ENCODE peak calls at places on chromosomes 7 and 10, in four cellular contexts. V, A, E and Q are unnamed samples.
A peak's percentile ranks its signal among the peaks of the same experiment; 100 is the strongest.

GRCh38 chr7:1986366-1987083 is 246.2 kb downstream of the MAD1L1 start:
- DNase-seq in V (no peak), A (no peak), E (no peak), Q (no peak)

GRCh38 chr10:24947304-24948097 is 4.9 kb downstream of the PRTFDC1 start:
- DNase-seq in V (peak; percentile 67), A (no peak), E (no peak), Q (no peak)

GRCh38 chr10:3622845-3623621 is 162.0 kb downstream of the KLF6 start:
- DNase-seq in V (no peak), A (no peak), E (no peak), Q (no peak)

GRCh38 chr10:86960003-86960862 is 1.8 kb downstream of the SNCG start:
- DNase-seq in V (peak; percentile 71), A (peak; percentile 80), E (peak; percentile 57), Q (no peak)

GRCh38 chr10:70052462-70053211 is at the start of gene MACROH2A2:
- DNase-seq in V (peak; percentile 85), A (peak; percentile 16), E (peak; percentile 73), Q (peak; percentile 80)

GRCh38 chr7:157422279-157422678 is 85.5 kb downstream of the DNAJB6 start:
- DNase-seq in V (no peak), A (no peak), E (no peak), Q (no peak)

GRCh38 chr7:80039255-80039884 is 95.3 kb upstream of the GNAI1 start:
- DNase-seq in V (no peak), A (no peak), E (no peak), Q (no peak)

GRCh38 chr10:43231523-43232078 is 35.3 kb downstream of the RASGEF1A start:
- DNase-seq in V (no peak), A (no peak), E (no peak), Q (peak; percentile 20)

GRCh38 chr10:3095373-3096139 is 28.2 kb downstream of the PFKP start:
- DNase-seq in V (peak; percentile 91), A (no peak), E (peak; percentile 55), Q (no peak)

GRCh38 chr10:11527700-11528255 is 83.7 kb downstream of the USP6NL start:
- DNase-seq in V (no peak), A (no peak), E (no peak), Q (no peak)

GRCh38 chr10:89022734-89023133 is 32.1 kb downstream of the FAS start:
- DNase-seq in V (no peak), A (peak; percentile 1), E (no peak), Q (no peak)

GRCh38 chr10:82969405-82969804 is 1094.4 kb downstream of the NRG3 start:
- DNase-seq in V (no peak), A (peak; percentile 4), E (no peak), Q (no peak)

GRCh38 chr10:70145166-70145665 is 1.3 kb downstream of the TYSND1 start:
- DNase-seq in V (peak; percentile 38), A (no peak), E (no peak), Q (no peak)

GRCh38 chr7:22154130-22154529 is 202.8 kb downstream of the RAPGEF5 start:
- DNase-seq in V (no peak), A (no peak), E (no peak), Q (no peak)

GRCh38 chr10:52316005-52316404 is 1.9 kb downstream of the DKK1 start:
- DNase-seq in V (peak; percentile 65), A (no peak), E (no peak), Q (no peak)

GRCh38 chr10:81874878-81875679 is at the start of gene NRG3:
- DNase-seq in V (no peak), A (peak; percentile 41), E (peak; percentile 80), Q (no peak)

GRCh38 chr7:101077303-101078086 is 7.8 kb upstream of the TRIM56 start:
- DNase-seq in V (peak; percentile 90), A (peak; percentile 85), E (peak; percentile 89), Q (peak; percentile 64)

GRCh38 chr10:5531558-5532230 is 6.9 kb downstream of the CALML3 start:
- DNase-seq in V (no peak), A (no peak), E (no peak), Q (peak; percentile 2)

GRCh38 chr7:112880786-112881418 is 90.7 kb upstream of the TMEM168 start:
- DNase-seq in V (no peak), A (no peak), E (no peak), Q (no peak)

GRCh38 chr10:124492266-124492665 is 30.6 kb downstream of the LHPP start:
- DNase-seq in V (no peak), A (no peak), E (no peak), Q (no peak)

GRCh38 chr7:43680736-43681135 is 48.6 kb downstream of the COA1 start:
- DNase-seq in V (no peak), A (no peak), E (no peak), Q (no peak)

GRCh38 chr7:29565186-29565540 is 1.5 kb downstream of the PRR15 start:
- DNase-seq in V (no peak), A (no peak), E (no peak), Q (no peak)

GRCh38 chr7:92034116-92034515 is 93.5 kb downstream of the AKAP9 start:
- DNase-seq in V (no peak), A (no peak), E (no peak), Q (no peak)

GRCh38 chr10:44968887-44969400 is 9.3 kb downstream of the RASSF4 start:
- DNase-seq in V (no peak), A (no peak), E (no peak), Q (no peak)

GRCh38 chr10:77289790-77290189 is 347.8 kb downstream of the KCNMA1 start:
- DNase-seq in V (no peak), A (no peak), E (no peak), Q (no peak)

GRCh38 chr7:96004598-96004997 is 232.2 kb downstream of the DYNC1I1 start:
- DNase-seq in V (no peak), A (no peak), E (no peak), Q (no peak)

GRCh38 chr10:132173185-132173584 is 13.6 kb upstream of the DPYSL4 start:
- DNase-seq in V (no peak), A (no peak), E (no peak), Q (no peak)

GRCh38 chr10:131478398-131478989 is 167.0 kb upstream of the TCERG1L start:
- DNase-seq in V (no peak), A (no peak), E (no peak), Q (no peak)

DNA sequence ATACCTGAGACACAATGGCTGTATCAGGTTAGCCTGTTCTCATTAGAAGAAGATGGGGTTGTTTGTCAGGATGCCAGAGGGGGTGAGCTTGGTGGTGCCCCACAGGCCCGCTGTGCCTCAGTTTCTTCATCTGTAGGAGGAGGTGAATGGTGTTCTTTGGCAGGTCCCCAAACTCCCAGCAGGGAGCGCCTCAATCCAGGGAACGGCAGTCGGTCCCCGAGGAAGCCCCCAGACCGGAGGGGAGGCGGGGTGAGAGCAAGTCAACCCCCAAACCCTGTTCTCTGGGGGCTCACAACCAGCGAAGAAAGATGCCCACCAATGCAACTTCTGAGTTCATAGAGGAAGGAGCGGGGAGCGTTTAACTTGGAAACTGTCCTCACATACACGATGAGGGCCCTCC is 16.0 kb downstream of the C10orf105 start:
- DNase-seq in V (no peak), A (no peak), E (no peak), Q (no peak)
- TF ChIP-seq CTCF in V (no peak), A (no peak), E (no peak), Q (no peak)

GRCh38 chr7:72435913-72436480 is 23.9 kb upstream of the CALN1 start:
- DNase-seq in V (no peak), A (no peak), E (no peak), Q (no peak)

GRCh38 chr7:72437610-72438009 is 25.5 kb upstream of the CALN1 start:
- DNase-seq in V (no peak), A (no peak), E (no peak), Q (no peak)

GRCh38 chr7:72438491-72438890 is 26.4 kb upstream of the CALN1 start:
- DNase-seq in V (no peak), A (no peak), E (no peak), Q (no peak)

GRCh38 chr7:72437061-72437460 is 24.9 kb upstream of the CALN1 start:
- DNase-seq in V (no peak), A (no peak), E (no peak), Q (no peak)

DNA sequence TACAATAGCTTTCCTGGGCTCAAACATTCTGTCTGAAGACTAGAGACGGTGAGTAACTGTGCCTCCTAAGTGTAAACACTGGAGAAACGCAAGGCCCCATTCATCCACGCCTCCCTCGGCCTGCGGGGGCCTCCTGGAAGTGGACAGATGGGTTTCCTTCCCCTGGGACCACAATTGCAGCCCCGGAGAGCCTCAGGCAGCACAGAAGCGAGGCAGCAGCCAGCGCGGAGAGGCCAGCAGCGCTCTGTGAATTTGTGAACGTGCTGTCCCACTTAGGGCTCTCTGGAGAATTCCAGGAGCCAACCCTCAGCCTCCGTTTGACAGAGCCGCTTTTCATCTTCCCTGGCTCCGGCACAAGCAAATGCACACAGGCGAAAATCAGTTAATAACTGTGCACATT is 23.2 kb upstream of the CALN1 start:
- DNase-seq in V (no peak), A (no peak), E (no peak), Q (no peak)
- TF ChIP-seq CTCF in V (no peak), A (no peak), E (no peak), Q (no peak)

GRCh38 chr10:103778358-103779139 is 76.8 kb downstream of the SH3PXD2A start:
- DNase-seq in V (no peak), A (no peak), E (no peak), Q (no peak)

GRCh38 chr10:103780242-103781149 is 74.9 kb downstream of the SH3PXD2A start:
- DNase-seq in V (no peak), A (no peak), E (no peak), Q (no peak)

GRCh38 chr10:103783686-103784085 is 71.7 kb downstream of the SH3PXD2A start:
- DNase-seq in V (no peak), A (no peak), E (no peak), Q (no peak)

GRCh38 chr10:103784089-103784488 is 71.3 kb downstream of the SH3PXD2A start:
- DNase-seq in V (no peak), A (no peak), E (no peak), Q (no peak)

DNA sequence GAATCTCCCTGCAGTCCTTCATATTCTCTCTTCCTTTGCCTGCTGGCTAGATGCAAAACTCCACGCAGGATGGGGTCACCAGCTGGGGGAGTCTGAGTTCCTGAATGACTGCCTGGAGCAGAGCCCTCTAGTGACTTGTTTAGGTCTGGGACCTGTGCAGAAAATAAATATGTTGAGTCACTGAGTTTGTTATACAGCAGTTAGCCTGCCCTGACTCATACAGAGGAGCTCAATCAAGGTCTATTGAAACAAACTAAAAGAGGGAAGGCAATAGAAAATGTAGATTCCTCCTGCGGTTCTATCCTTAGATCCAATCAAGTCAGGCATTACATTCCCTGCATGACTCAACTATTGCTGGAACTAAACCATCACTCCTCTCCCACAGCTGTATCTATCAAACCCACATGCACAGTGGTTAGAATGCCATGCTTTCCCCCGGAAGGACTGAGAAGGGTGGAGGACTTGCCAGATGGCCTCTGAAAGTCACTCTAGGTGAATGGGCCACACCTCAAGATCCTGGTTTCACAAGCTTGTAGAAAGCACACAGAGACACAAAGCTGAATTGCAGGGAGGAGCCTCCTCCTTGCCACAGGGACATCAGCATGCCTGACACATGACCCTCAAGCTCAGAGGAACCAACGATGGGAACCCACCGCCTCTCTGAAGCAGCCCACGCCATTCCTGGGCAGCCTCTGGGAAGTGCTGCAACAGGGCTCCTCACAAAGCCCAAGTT is 73.9 kb downstream of the SH3PXD2A start:
- DNase-seq in V (peak; percentile 89), A (no peak), E (no peak), Q (no peak)
- TF ChIP-seq CTCF in V (peak; percentile 82), A (no peak), E (no peak), Q (no peak)

DNA sequence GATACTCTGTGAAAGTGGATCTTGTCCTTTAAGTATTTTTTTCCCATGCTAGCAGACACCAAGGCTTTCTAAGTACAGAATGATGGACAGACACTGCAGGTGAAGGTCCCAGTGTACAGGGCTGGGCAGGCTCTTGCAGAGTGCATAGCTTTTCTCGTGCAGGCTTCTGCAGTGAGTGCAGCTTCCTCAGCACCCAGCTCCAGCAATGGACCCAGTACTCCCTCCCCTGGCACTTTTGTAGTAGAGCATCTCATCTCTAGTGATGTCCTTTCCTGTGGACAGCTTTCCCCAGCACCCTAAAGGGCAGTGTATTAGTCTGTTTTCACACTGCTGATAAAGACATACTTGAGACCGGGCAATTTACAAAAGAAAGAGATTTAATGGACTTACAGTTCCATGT is 104.3 kb downstream of the CUL2 start:
- DNase-seq in V (peak; percentile 87), A (no peak), E (no peak), Q (no peak)
- TF ChIP-seq CTCF in V (peak; percentile 93), A (no peak), E (no peak), Q (no peak)